ENCODE peak calls at places on chromosome 1, in seven cellular contexts. Z is GF-D8; U is pancreas; G is effector memory CD8-positive, alpha-beta T cell; Q is testis; L is stimulated activated CD8-positive, alpha-beta memory T cell treated with anti-CD3 and anti-CD28 coated beads, Interleukin-4, amount 100 ng/mL, for 24 hours; A is dorsolateral prefrontal cortex. N is an unnamed sample.

GRCh38 chr1:8026976-8027747 is 1.1 kb upstream of the ERRFI1 start:
- DNase-seq in U (peak), G (no peak), L (no peak), A (no peak), Q (peak), Z (no peak), N (no peak)

GRCh38 chr1:156113263-156114004 is 1.1 kb upstream of the LMNA start:
- DNase-seq in Q (peak), A (no peak), L (no peak), Z (no peak), G (no peak), U (no peak), N (no peak)

GRCh38 chr1:25642710-25643109 is 26.1 kb downstream of the MAN1C1 start:
- DNase-seq in U (no peak), L (peak), Z (peak), A (peak), Q (no peak), G (peak), N (no peak)

GRCh38 chr1:8394456-8395321 is 76.8 kb downstream of the SLC45A1 start:
- DNase-seq in G (no peak), A (no peak), U (no peak), L (no peak), Q (no peak), Z (no peak), N (no peak)

GRCh38 chr1:157515141-157515540 is 37.2 kb downstream of the FCRL5 start:
- DNase-seq in G (no peak), L (no peak), U (no peak), Q (no peak), A (no peak), Z (no peak), N (no peak)

GRCh38 chr1:109398343-109399225 is 866 bp upstream of the SORT1 start:
- DNase-seq in U (no peak), Z (no peak), A (no peak), G (no peak), Q (no peak), L (no peak), N (no peak)

GRCh38 chr1:19087737-19088594 is 122.1 kb downstream of the UBR4 start:
- DNase-seq in Z (no peak), L (peak), Q (no peak), U (no peak), A (no peak), G (no peak), N (no peak)

GRCh38 chr1:35559317-35559944 is 1.8 kb downstream of the NCDN start:
- DNase-seq in L (no peak), G (no peak), Z (no peak), Q (no peak), A (peak), U (no peak), N (no peak)

GRCh38 chr1:202932476-202932875 is 5.4 kb upstream of the KLHL12 start:
- DNase-seq in U (no peak), G (no peak), Z (no peak), Q (no peak), L (no peak), A (no peak), N (no peak)

GRCh38 chr1:245751111-245751510 is 596.3 kb downstream of the KIF26B start:
- DNase-seq in U (no peak), L (no peak), G (no peak), A (no peak), Z (no peak), Q (no peak), N (no peak)

GRCh38 chr1:1000357-1001056 is 610 bp upstream of the HES4 start:
- DNase-seq in A (no peak), U (peak), Z (peak), G (peak), L (peak), Q (peak), N (peak)

GRCh38 chr1:171207377-171207776 is 22.3 kb downstream of the FMO2 start:
- DNase-seq in U (no peak), G (no peak), Z (no peak), A (no peak), L (no peak), Q (no peak), N (no peak)

GRCh38 chr1:192658255-192658654 is 22.3 kb downstream of the RGS13 start:
- DNase-seq in Q (no peak), A (no peak), G (no peak), L (no peak), U (no peak), Z (no peak), N (no peak)

GRCh38 chr1:168227620-168228019 is 1.8 kb downstream of the SFT2D2 start:
- DNase-seq in Z (no peak), A (no peak), G (no peak), L (no peak), Q (no peak), U (no peak), N (no peak)

GRCh38 chr1:54807756-54808155 is 6.6 kb upstream of the TTC22 start:
- DNase-seq in L (no peak), A (no peak), G (no peak), Q (no peak), Z (no peak), U (no peak), N (peak)

GRCh38 chr1:14924455-14925325 is 228.9 kb upstream of the TMEM51 start:
- DNase-seq in U (peak), A (peak), Q (peak), L (no peak), G (no peak), Z (no peak), N (no peak)

GRCh38 chr1:167297222-167298214 is 76.8 kb downstream of the POU2F1 start:
- DNase-seq in U (peak), A (no peak), L (no peak), Q (peak), G (no peak), Z (peak), N (no peak)

GRCh38 chr1:201104141-201104540 is 8.1 kb downstream of the CACNA1S start:
- DNase-seq in A (no peak), Z (no peak), Q (no peak), G (no peak), U (no peak), L (no peak), N (no peak)

GRCh38 chr1:15106608-15107007 is 46.9 kb upstream of the TMEM51 start:
- DNase-seq in G (no peak), L (no peak), U (no peak), A (no peak), Z (no peak), Q (no peak), N (no peak)

GRCh38 chr1:92343061-92343460 is 44.2 kb downstream of the RPAP2 start:
- DNase-seq in Z (no peak), G (no peak), A (no peak), Q (no peak), U (no peak), L (no peak), N (no peak)

GRCh38 chr1:152072311-152072710 is 16.6 kb downstream of the TCHHL1 start:
- DNase-seq in Q (no peak), Z (no peak), A (no peak), U (no peak), G (no peak), L (no peak), N (no peak)

GRCh38 chr1:244712669-244713068 is 59.7 kb downstream of the DESI2 start:
- DNase-seq in L (no peak), G (no peak), Z (no peak), Q (no peak), A (no peak), U (no peak), N (no peak)

GRCh38 chr1:113138778-113139177 is 65.8 kb downstream of the LRIG2 start:
- DNase-seq in A (no peak), L (no peak), Q (no peak), U (no peak), Z (no peak), G (no peak), N (no peak)

GRCh38 chr1:162822391-162823200 is 32.1 kb downstream of the HSD17B7 start:
- DNase-seq in A (peak), Q (peak), Z (no peak), L (no peak), U (no peak), G (no peak), N (peak)

GRCh38 chr1:48619529-48619928 is 147.5 kb upstream of the SPATA6 start:
- DNase-seq in A (no peak), G (no peak), Q (peak), Z (no peak), U (no peak), L (no peak), N (peak)

GRCh38 chr1:186404454-186405051 is 28.9 kb downstream of the ODR4 start:
- DNase-seq in Z (no peak), U (no peak), G (no peak), Q (no peak), A (no peak), L (no peak), N (no peak)

GRCh38 chr1:170586942-170587593 is 55.1 kb downstream of the GORAB start:
- DNase-seq in Z (no peak), L (no peak), A (no peak), G (no peak), Q (peak), U (no peak), N (no peak)

GRCh38 chr1:59401581-59401980 is 104.7 kb downstream of the FGGY start:
- DNase-seq in U (no peak), Q (no peak), A (no peak), Z (no peak), L (no peak), G (no peak), N (no peak)

GRCh38 chr1:227910506-227910905 is 37.2 kb downstream of the WNT9A start:
- DNase-seq in Q (peak), A (no peak), G (no peak), L (no peak), U (no peak), Z (no peak), N (no peak)

GRCh38 chr1:87273291-87273690 is 55.4 kb upstream of the LMO4 start:
- DNase-seq in U (no peak), Q (no peak), A (no peak), Z (no peak), G (no peak), L (no peak), N (peak)